ENCODE peak calls at places on chromosome 11, in five cellular contexts. B is NCI-H1105; C is colonic mucosa; P is stimulated activated CD4-positive, alpha-beta T cell treated with anti-CD3 and anti-CD28 coated beads, TNF-alpha, amount 100 ng/mL, for 1 hour; L is H4. E is an unnamed sample.

GRCh38 chr11:9253086-9253485 is 12.1 kb downstream of the DENND5A start:
- DNase-seq in B (no peak), C (no peak), P (no peak), L (no peak), E (no peak)

GRCh38 chr11:8032122-8032521 is 45.0 kb downstream of the EIF3F start:
- DNase-seq in B (no peak), C (no peak), P (no peak), L (no peak), E (no peak)

GRCh38 chr11:2295971-2296912 is 5.5 kb downstream of the C11orf21 start:
- DNase-seq in B (no peak), C (no peak), P (no peak), L (no peak), E (no peak)

GRCh38 chr11:75246673-75247350 is 6.2 kb downstream of the TPBGL start:
- DNase-seq in B (no peak), C (no peak), P (no peak), L (no peak), E (no peak)

GRCh38 chr11:69859275-69859934 is 40.2 kb upstream of the FGF3 start:
- DNase-seq in B (no peak), C (no peak), P (no peak), L (no peak), E (no peak)

GRCh38 chr11:66337103-66337899 is 1.1 kb upstream of the RIN1 start:
- DNase-seq in B (no peak), C (no peak), P (no peak), L (no peak), E (no peak)

GRCh38 chr11:64879226-64879900 is 942 bp upstream of the EHD1 start:
- DNase-seq in B (no peak), C (peak; percentile 49), P (no peak), L (no peak), E (no peak)

GRCh38 chr11:79232346-79232745 is 208.5 kb downstream of the TENM4 start:
- DNase-seq in B (no peak), C (no peak), P (no peak), L (no peak), E (no peak)

GRCh38 chr11:16001899-16002426 is 354.4 kb downstream of the SOX6 start:
- DNase-seq in B (peak; percentile 90), C (peak; percentile 24), P (no peak), L (peak; percentile 100), E (peak; percentile 99)

GRCh38 chr11:66958232-66958955 is at the start of gene PC:
- DNase-seq in B (peak; percentile 99), C (peak; percentile 99), P (peak; percentile 91), L (peak; percentile 99), E (peak; percentile 98)

GRCh38 chr11:5125221-5125620 is 12.9 kb downstream of the OR52A5 start:
- DNase-seq in B (no peak), C (no peak), P (no peak), L (no peak), E (no peak)

GRCh38 chr11:72422414-72422813 is 11.9 kb downstream of the CLPB start:
- DNase-seq in B (no peak), C (no peak), P (no peak), L (no peak), E (no peak)

GRCh38 chr11:88538088-88538487 is 200.6 kb upstream of the CTSC start:
- DNase-seq in B (no peak), C (no peak), P (no peak), L (no peak), E (no peak)

GRCh38 chr11:113014731-113015455 is 53.7 kb downstream of the NCAM1 start:
- DNase-seq in B (peak; percentile 53), C (no peak), P (no peak), L (peak; percentile 28), E (no peak)

GRCh38 chr11:64347171-64347867 is 7.3 kb downstream of the CCDC88B start:
- DNase-seq in B (no peak), C (no peak), P (no peak), L (no peak), E (no peak)

GRCh38 chr11:58674609-58675008 is 52.1 kb downstream of the CNTF start:
- DNase-seq in B (no peak), C (no peak), P (no peak), L (no peak), E (no peak)

GRCh38 chr11:46520971-46521745 is 72.7 kb downstream of the AMBRA1 start:
- DNase-seq in B (no peak), C (no peak), P (no peak), L (peak; percentile 48), E (no peak)

GRCh38 chr11:69892237-69892985 is 73.2 kb upstream of the FGF3 start:
- DNase-seq in B (no peak), C (no peak), P (no peak), L (no peak), E (no peak)

GRCh38 chr11:2797181-2797711 is 88.3 kb downstream of the CDKN1C start:
- DNase-seq in B (no peak), C (no peak), P (no peak), L (no peak), E (no peak)

GRCh38 chr11:112795896-112796686 is 165.1 kb upstream of the NCAM1 start:
- DNase-seq in B (no peak), C (no peak), P (no peak), L (peak; percentile 24), E (no peak)

E was measured in NCI-H748 treated with DMSO at 0.1 percent for 48 hours.